ENCODE peak calls at places on chromosome 7, in ten cellular contexts. P is stimulated activated CD8-positive, alpha-beta memory T cell treated with anti-CD3 and anti-CD28 coated beads, Interleukin-7, amount 100 ng/mL, for 4 hours; U is GDM1; G is left ventricle myocardium inferior; F is GM10248; S is nucleus accumbens; R is HFFc6; C is iPS DF 19.7; I is T-helper 2 cell treated with Interferon-gamma antibody and Interleukin-4, amounts not matched to agents 5 μg/mL and 100 μg/mL, for 36 hours; J is stimulated activated CD4-positive, alpha-beta T cell treated with anti-CD3 and anti-CD28 coated beads, TNF-alpha, amount 100 ng/mL, for 24 hours. Z is an unnamed sample.
A peak's percentile ranks its signal among the peaks of the same experiment; 100 is the strongest.

GRCh38 chr7:2616973-2617709 is 14.6 kb upstream of the TTYH3 start:
- DNase-seq in R (no peak), F (no peak), G (no peak), S (peak; percentile 61), C (no peak), J (no peak), P (no peak), I (no peak), U (no peak), Z (peak; percentile 75)

GRCh38 chr7:332646-333398 is 42.9 kb downstream of the FOXL3 start:
- DNase-seq in C (no peak), G (peak; percentile 84), S (no peak), I (peak; percentile 76), F (peak; percentile 79), P (peak; percentile 82), R (no peak), U (peak; percentile 56), J (peak; percentile 83), Z (peak; percentile 77)

GRCh38 chr7:76403780-76404494 is 5.6 kb downstream of the SSC4D start:
- DNase-seq in P (no peak), G (no peak), F (no peak), R (no peak), U (peak; percentile 72), S (no peak), I (no peak), C (no peak), J (no peak), Z (no peak)

GRCh38 chr7:15313361-15313760 is 248.5 kb downstream of the AGMO start:
- DNase-seq in I (no peak), J (no peak), F (no peak), U (no peak), C (no peak), P (no peak), R (no peak), S (no peak), G (no peak), Z (no peak)

GRCh38 chr7:45872116-45873034 is 507 bp downstream of the CCDC201 start:
- DNase-seq in J (no peak), I (no peak), U (no peak), F (no peak), C (no peak), S (no peak), P (no peak), R (no peak), G (no peak), Z (no peak)

GRCh38 chr7:39353615-39354376 is 212.4 kb upstream of the YAE1 start:
- DNase-seq in I (no peak), R (no peak), G (peak; percentile 18), F (no peak), J (no peak), S (no peak), P (no peak), C (no peak), U (no peak), Z (peak; percentile 3)

GRCh38 chr7:157646551-157646950 is 309.7 kb downstream of the DNAJB6 start:
- DNase-seq in R (no peak), G (no peak), P (no peak), I (no peak), F (no peak), U (no peak), C (no peak), S (no peak), J (no peak), Z (no peak)

GRCh38 chr7:28083159-28083997 is 97.2 kb downstream of the JAZF1 start:
- DNase-seq in U (no peak), F (no peak), C (no peak), I (no peak), G (no peak), J (no peak), R (no peak), S (no peak), P (no peak), Z (no peak)

GRCh38 chr7:132135986-132136385 is 440.3 kb downstream of the PLXNA4 start:
- DNase-seq in C (no peak), U (no peak), P (no peak), F (no peak), I (no peak), J (no peak), R (no peak), S (no peak), G (no peak), Z (no peak)

GRCh38 chr7:64992971-64993370 is 2.1 kb upstream of the ZNF117 start:
- DNase-seq in S (no peak), C (no peak), G (no peak), R (peak; percentile 58), F (no peak), P (no peak), J (no peak), I (no peak), U (no peak), Z (no peak)

GRCh38 chr7:33336820-33337219 is 207.5 kb downstream of the BBS9 start:
- DNase-seq in P (no peak), G (no peak), C (no peak), S (no peak), U (no peak), F (peak; percentile 4), R (no peak), I (no peak), J (no peak), Z (no peak)

GRCh38 chr7:12474035-12474434 is 70.4 kb upstream of the VWDE start:
- DNase-seq in J (no peak), S (no peak), I (no peak), G (no peak), U (no peak), R (no peak), F (no peak), C (no peak), P (no peak), Z (no peak)

GRCh38 chr7:954330-955238 is at the start of gene ADAP1:
- DNase-seq in C (no peak), I (peak; percentile 67), J (no peak), F (peak; percentile 81), S (no peak), P (peak; percentile 69), G (peak; percentile 44), U (peak; percentile 72), R (no peak), Z (peak; percentile 50)

GRCh38 chr7:110940756-110941155 is 150.2 kb upstream of the LRRN3 start:
- DNase-seq in C (no peak), R (no peak), F (no peak), P (no peak), J (no peak), S (no peak), G (no peak), I (no peak), U (no peak), Z (no peak)

GRCh38 chr7:8228068-8228467 is 33.9 kb downstream of the ICA1 start:
- DNase-seq in P (no peak), S (no peak), U (no peak), J (no peak), I (no peak), F (no peak), R (no peak), G (no peak), C (no peak), Z (no peak)

GRCh38 chr7:148276291-148277041 is 314.1 kb upstream of the C7orf33 start:
- DNase-seq in C (no peak), F (no peak), R (no peak), S (no peak), G (no peak), U (no peak), I (no peak), P (no peak), J (no peak), Z (no peak)

GRCh38 chr7:130831817-130832481 is 97.9 kb upstream of the KLF14 start:
- DNase-seq in S (no peak), J (no peak), R (no peak), F (peak; percentile 60), G (no peak), U (no peak), I (no peak), C (no peak), P (no peak), Z (peak; percentile 28)

GRCh38 chr7:15461576-15461975 is 100.2 kb downstream of the AGMO start:
- DNase-seq in J (no peak), C (no peak), F (no peak), S (no peak), R (peak; percentile 91), G (no peak), I (no peak), U (no peak), P (no peak), Z (no peak)

GRCh38 chr7:608361-608760 is 88.7 kb upstream of the PDGFA start:
- DNase-seq in U (no peak), C (no peak), I (no peak), J (no peak), P (no peak), F (no peak), R (no peak), G (no peak), S (no peak), Z (no peak)